ENCODE peak calls at places on chromosome 13, in ten cellular contexts. T, J, D, L, N, A, V, P, G and O are unnamed samples.

GRCh38 chr13:34357435-34358232 is 539.7 kb downstream of the RFC3 start:
- DNase-seq in T (no peak), J (no peak), D (no peak), L (no peak), N (no peak), A (no peak), V (no peak), P (no peak), G (no peak), O (no peak)

GRCh38 chr13:72694314-72694713 is 33.1 kb downstream of the MZT1 start:
- DNase-seq in T (no peak), J (no peak), D (no peak), L (no peak), N (no peak), A (no peak), V (no peak), P (no peak), G (no peak), O (no peak)

GRCh38 chr13:30998548-30999140 is 66.2 kb downstream of the TEX26 start:
- DNase-seq in T (no peak), J (no peak), D (no peak), L (no peak), N (no peak), A (no peak), V (peak), P (no peak), G (no peak), O (no peak)

GRCh38 chr13:114161644-114162532 is 17.2 kb upstream of the CFAP97D2 start:
- DNase-seq in T (no peak), J (peak), D (no peak), L (peak), N (no peak), A (peak), V (no peak), P (no peak), G (no peak), O (peak)

GRCh38 chr13:30991922-30992321 is 59.5 kb downstream of the TEX26 start:
- DNase-seq in T (no peak), J (no peak), D (no peak), L (no peak), N (no peak), A (no peak), V (no peak), P (no peak), G (no peak), O (no peak)

GRCh38 chr13:21833921-21834320 is 163.0 kb downstream of the FGF9 start:
- DNase-seq in T (no peak), J (no peak), D (no peak), L (no peak), N (no peak), A (no peak), V (no peak), P (no peak), G (no peak), O (no peak)

GRCh38 chr13:89457977-89458376 is 1786.8 kb downstream of the SLITRK5 start:
- DNase-seq in T (no peak), J (no peak), D (no peak), L (no peak), N (no peak), A (no peak), V (no peak), P (no peak), G (no peak), O (no peak)

GRCh38 chr13:36086117-36086516 is 45.1 kb downstream of the DCLK1 start:
- DNase-seq in T (no peak), J (no peak), D (no peak), L (no peak), N (no peak), A (no peak), V (peak), P (no peak), G (no peak), O (no peak)

GRCh38 chr13:94968040-94968756 is 255.9 kb upstream of the SOX21 start:
- DNase-seq in T (peak), J (peak), D (no peak), L (no peak), N (no peak), A (no peak), V (peak), P (no peak), G (peak), O (no peak)

GRCh38 chr13:111179908-111180756 is 65.0 kb downstream of the ARHGEF7 start:
- DNase-seq in T (no peak), J (no peak), D (no peak), L (no peak), N (no peak), A (no peak), V (no peak), P (no peak), G (no peak), O (no peak)

GRCh38 chr13:46961719-46962118 is 64.9 kb upstream of the HTR2A start:
- DNase-seq in T (peak), J (no peak), D (no peak), L (no peak), N (no peak), A (no peak), V (no peak), P (no peak), G (no peak), O (no peak)

GRCh38 chr13:53137777-53138176 is 109.2 kb downstream of the OLFM4 start:
- DNase-seq in T (no peak), J (no peak), D (peak), L (no peak), N (no peak), A (no peak), V (no peak), P (no peak), G (no peak), O (no peak)

GRCh38 chr13:102670130-102670529 is 24.7 kb downstream of the METTL21C start:
- DNase-seq in T (no peak), J (no peak), D (no peak), L (no peak), N (no peak), A (no peak), V (no peak), P (no peak), G (no peak), O (no peak)

GRCh38 chr13:78852709-78853108 is 193.8 kb upstream of the OBI1 start:
- DNase-seq in T (no peak), J (no peak), D (no peak), L (no peak), N (no peak), A (no peak), V (no peak), P (no peak), G (no peak), O (no peak)

GRCh38 chr13:95212962-95213850 is 88.0 kb downstream of the ABCC4 start:
- DNase-seq in T (no peak), J (no peak), D (no peak), L (no peak), N (no peak), A (no peak), V (no peak), P (no peak), G (no peak), O (no peak)

GRCh38 chr13:94967183-94968039 is 255.1 kb upstream of the SOX21 start:
- DNase-seq in T (peak), J (peak), D (no peak), L (no peak), N (no peak), A (peak), V (peak), P (no peak), G (peak), O (no peak)

GRCh38 chr13:37747071-37747612 is 122.4 kb downstream of the TRPC4 start:
- DNase-seq in T (no peak), J (no peak), D (no peak), L (no peak), N (no peak), A (no peak), V (no peak), P (no peak), G (no peak), O (no peak)

GRCh38 chr13:24459234-24459633 is 53.3 kb downstream of the PARP4 start:
- DNase-seq in T (no peak), J (no peak), D (no peak), L (no peak), N (no peak), A (no peak), V (no peak), P (no peak), G (no peak), O (no peak)

GRCh38 chr13:20359335-20359734 is 127.2 kb upstream of the GJB6 start:
- DNase-seq in T (peak), J (no peak), D (no peak), L (peak), N (no peak), A (no peak), V (no peak), P (no peak), G (no peak), O (no peak)

GRCh38 chr13:110285991-110286923 is 20.7 kb downstream of the COL4A1 start:
- DNase-seq in T (no peak), J (no peak), D (no peak), L (no peak), N (no peak), A (no peak), V (no peak), P (no peak), G (no peak), O (no peak)

GRCh38 chr13:99959538-99960230 is 11.9 kb downstream of the ZIC5 start:
- DNase-seq in T (no peak), J (no peak), D (no peak), L (no peak), N (no peak), A (peak), V (no peak), P (no peak), G (peak), O (no peak)

DNA sequence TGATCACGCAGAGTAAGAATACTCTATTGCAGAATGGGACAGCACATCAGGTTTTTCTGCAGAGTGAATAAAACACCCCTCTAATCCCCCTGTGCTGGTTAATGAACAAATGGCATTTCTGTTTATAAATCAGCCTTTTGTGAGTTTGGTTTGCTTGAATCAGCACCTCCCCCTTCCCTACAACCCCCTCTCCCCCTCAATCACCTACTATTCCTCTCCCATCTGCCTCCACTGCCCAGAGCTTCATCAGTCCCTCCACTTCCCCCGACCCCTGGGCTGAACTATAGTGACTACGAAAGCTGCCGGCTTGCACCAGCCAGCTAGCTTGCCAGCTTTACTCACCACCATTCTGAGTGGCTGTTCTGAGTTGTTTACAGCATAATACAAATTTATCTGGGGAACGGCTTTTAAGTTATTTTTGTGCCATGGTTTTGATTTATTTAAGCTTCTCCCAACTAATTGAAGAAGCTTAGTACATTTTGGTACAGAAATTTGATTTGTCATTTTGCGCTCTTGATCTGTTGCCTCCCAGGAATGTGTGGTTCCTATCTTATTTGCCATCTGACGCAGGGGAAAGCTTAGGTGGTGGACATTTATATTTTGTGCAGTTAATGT is 41.8 kb upstream of the WDFY2 start:
- DNase-seq in T (no peak), J (no peak), D (no peak), L (no peak), N (no peak), A (peak), V (peak), P (no peak), G (no peak), O (no peak)
- H3K4me3 ChIP-seq in T (peak), J (no peak), D (no peak), L (peak), N (no peak), A (peak), V (no peak), P (no peak), G (no peak), O (no peak)

DNA sequence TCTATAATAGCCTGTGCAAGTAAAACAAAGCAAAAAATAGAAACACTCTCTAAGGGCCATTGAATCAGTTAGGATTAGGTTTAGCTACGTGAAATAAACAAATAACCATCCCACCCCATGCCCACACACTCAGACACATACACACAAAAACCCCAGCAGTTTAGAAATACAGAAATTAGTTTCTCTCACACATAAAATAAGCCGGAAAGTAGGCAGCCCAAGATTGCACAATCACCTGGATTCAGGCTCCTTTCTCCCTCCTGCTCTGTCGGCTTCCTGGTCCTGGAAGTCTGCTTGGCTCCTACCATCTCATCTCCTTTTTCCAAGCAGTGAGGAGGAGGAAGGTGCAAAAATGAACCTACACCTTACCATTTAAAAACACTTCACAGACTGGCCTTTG is 22.6 kb upstream of the USP12 start:
- DNase-seq in T (no peak), J (no peak), D (no peak), L (no peak), N (no peak), A (no peak), V (no peak), P (no peak), G (no peak), O (no peak)
- TF ChIP-seq EP300 in T (no peak), J (no peak), D (no peak), L (no peak), N (no peak), A (no peak), V (no peak), P (no peak), G (no peak), O (no peak)

GRCh38 chr13:98234348-98234747 is 57.3 kb upstream of the RNF113B start:
- DNase-seq in T (no peak), J (no peak), D (no peak), L (no peak), N (no peak), A (no peak), V (no peak), P (no peak), G (no peak), O (no peak)

GRCh38 chr13:98228661-98229349 is 51.7 kb upstream of the RNF113B start:
- DNase-seq in T (no peak), J (no peak), D (no peak), L (no peak), N (no peak), A (no peak), V (no peak), P (no peak), G (no peak), O (no peak)

GRCh38 chr13:98232456-98232855 is 55.4 kb upstream of the RNF113B start:
- DNase-seq in T (no peak), J (no peak), D (no peak), L (no peak), N (no peak), A (no peak), V (no peak), P (no peak), G (no peak), O (no peak)

GRCh38 chr13:98233127-98233526 is 56.1 kb upstream of the RNF113B start:
- DNase-seq in T (no peak), J (no peak), D (no peak), L (no peak), N (no peak), A (no peak), V (no peak), P (no peak), G (no peak), O (no peak)
- H3K4me3 ChIP-seq in T (no peak), J (no peak), D (no peak), L (no peak), N (no peak), A (no peak), V (no peak), P (no peak), G (no peak), O (no peak)

DNA sequence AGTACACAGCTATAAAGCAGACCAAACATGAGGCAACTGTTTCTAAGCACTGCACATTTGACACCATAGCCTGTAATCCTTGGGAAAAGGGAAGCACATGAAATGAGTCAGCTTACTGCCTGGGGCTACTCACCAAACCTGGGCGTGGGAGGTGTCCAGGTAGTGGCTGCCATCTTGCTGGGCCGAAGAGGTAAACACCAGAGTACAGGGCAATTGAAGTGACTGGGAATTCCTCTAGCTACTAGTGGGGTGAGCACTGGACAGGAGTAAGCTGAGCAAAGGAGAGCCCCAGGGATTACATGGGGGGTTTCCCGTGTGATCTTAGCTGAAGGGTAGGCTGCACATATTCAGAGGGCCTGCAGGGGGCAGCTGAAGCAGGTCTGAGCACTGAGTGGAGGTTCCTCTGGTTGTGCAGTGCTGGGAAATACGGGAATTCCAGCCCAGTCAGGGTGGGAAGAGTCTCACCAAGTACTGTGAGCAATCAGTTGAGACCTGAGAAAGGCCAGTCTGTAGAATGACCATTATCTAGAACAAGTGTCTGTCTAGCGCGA is 140.5 kb downstream of the SLC7A1 start:
- DNase-seq in T (peak), J (no peak), D (no peak), L (peak), N (peak), A (no peak), V (no peak), P (no peak), G (peak), O (no peak)
- TF ChIP-seq EP300 in T (no peak), J (no peak), D (no peak), L (no peak), N (no peak), A (no peak), V (no peak), P (no peak), G (no peak), O (no peak)

GRCh38 chr13:22931576-22931975 is 249.2 kb upstream of the SGCG start:
- DNase-seq in T (no peak), J (no peak), D (no peak), L (no peak), N (no peak), A (no peak), V (no peak), P (no peak), G (no peak), O (no peak)

GRCh38 chr13:22929391-22930126 is 251.2 kb upstream of the SGCG start:
- DNase-seq in T (no peak), J (no peak), D (no peak), L (no peak), N (no peak), A (no peak), V (no peak), P (no peak), G (no peak), O (no peak)

GRCh38 chr13:22927008-22927393 is 253.8 kb upstream of the SGCG start:
- DNase-seq in T (no peak), J (no peak), D (no peak), L (no peak), N (no peak), A (no peak), V (no peak), P (no peak), G (no peak), O (no peak)

DNA sequence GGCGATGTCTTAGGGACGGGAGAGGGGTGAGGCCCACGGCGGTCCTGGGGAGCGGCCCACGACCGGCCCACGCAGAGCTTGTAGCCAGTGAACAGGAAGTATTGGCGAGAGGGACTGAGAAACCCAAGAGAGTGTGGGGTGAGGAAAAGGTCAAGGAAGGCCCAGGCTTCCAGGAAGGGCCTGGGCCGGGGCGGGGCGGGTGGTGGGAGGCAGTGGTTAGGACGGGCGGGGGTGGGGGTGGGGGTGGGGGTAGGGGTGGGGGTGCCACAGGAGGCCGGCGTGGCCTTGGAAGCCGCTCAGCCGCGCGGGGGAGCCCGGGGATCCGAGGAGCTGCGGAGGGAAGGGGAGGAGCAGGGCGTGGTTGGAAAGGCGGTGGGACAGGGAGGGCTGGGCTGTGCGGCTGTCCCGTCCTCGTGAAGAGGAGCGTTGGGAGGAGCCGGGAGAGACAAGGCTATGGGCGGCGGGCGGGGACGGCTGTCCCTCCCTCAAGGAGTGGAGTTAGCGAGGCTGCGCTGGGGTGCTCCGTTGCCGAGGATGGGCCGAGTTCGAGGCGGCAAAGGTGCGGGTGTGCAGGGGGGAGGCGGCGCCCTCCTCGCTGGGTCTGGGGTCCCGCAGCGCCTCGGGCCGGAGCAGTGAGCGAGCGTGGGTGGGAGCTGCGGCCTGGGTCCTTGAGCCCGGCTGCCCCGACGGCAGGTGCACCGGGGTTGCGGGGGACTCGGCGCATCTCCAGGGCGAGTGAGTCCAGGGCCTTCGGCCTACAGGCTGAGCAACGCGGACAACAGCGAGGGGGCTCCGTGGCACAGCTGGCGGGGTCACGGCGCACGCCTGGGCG is 254.4 kb upstream of the SGCG start:
- DNase-seq in T (no peak), J (peak), D (peak), L (no peak), N (peak), A (no peak), V (no peak), P (peak), G (peak), O (peak)
- H3K4me3 ChIP-seq in T (no peak), J (peak), D (peak), L (no peak), N (peak), A (peak), V (no peak), P (peak), G (peak), O (peak)

DNA sequence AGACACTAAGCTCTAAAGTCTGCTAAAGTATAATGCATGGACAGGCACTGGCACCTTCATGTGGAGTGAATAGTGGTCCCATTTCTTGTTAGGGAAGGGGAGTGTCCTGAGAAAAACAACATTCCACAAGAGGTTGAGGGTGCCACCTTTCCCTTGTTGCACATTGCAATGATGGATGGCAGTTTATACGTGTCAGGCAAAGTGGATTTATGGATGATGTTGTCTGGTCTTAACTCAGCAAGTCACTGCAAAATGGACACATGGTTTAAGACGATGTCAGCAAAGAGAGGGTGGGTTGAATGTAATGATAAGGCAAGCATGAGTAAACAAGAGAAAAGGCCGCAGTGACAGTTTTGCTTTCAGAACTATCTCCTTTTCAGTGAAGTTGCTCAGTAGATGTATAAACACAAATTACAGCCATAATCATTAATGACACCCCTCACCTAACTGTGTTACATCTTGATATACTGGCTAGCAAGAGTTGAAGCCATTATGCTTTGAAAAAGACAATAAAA is 19.6 kb upstream of the CBY2 start:
- DNase-seq in T (no peak), J (no peak), D (no peak), L (no peak), N (no peak), A (no peak), V (no peak), P (no peak), G (no peak), O (no peak)
- TF ChIP-seq EP300 in T (no peak), J (no peak), D (no peak), L (no peak), N (no peak), A (no peak), V (no peak), P (no peak), G (no peak), O (no peak)

GRCh38 chr13:41428155-41428554 is 29.2 kb upstream of the RGCC start:
- DNase-seq in T (no peak), J (no peak), D (no peak), L (no peak), N (no peak), A (no peak), V (peak), P (no peak), G (peak), O (no peak)
- H3K4me3 ChIP-seq in T (peak), J (no peak), D (no peak), L (no peak), N (no peak), A (peak), V (peak), P (peak), G (peak), O (no peak)